ENCODE peak calls at places on chromosomes 2 and 18, in four cellular contexts. N is hippocampal formation, J is substantia nigra, I is OCI-LY7. V is an unnamed sample.
A peak's percentile ranks its signal among the peaks of the same experiment; 100 is the strongest.

GRCh38 chr2:153098073-153098472 is 379.7 kb downstream of the ARL6IP6 start:
- DNase-seq in I (no peak), J (no peak), N (no peak), V (no peak)

GRCh38 chr18:49812321-49813070 is 837 bp downstream of the ACAA2 start:
- DNase-seq in I (no peak), N (no peak), J (no peak), V (no peak)

GRCh38 chr2:12293868-12294267 is 422.9 kb upstream of the TRIB2 start:
- DNase-seq in I (no peak), J (no peak), N (no peak), V (no peak)

GRCh38 chr2:45170976-45171514 is 161.8 kb upstream of the SIX2 start:
- DNase-seq in J (no peak), I (no peak), N (no peak), V (no peak)

GRCh38 chr2:232632904-232633412 is 446 bp upstream of the EFHD1 start:
- DNase-seq in N (peak; percentile 88), I (no peak), J (peak; percentile 87), V (peak; percentile 83)

GRCh38 chr2:102703748-102704147 is 58.1 kb upstream of the TMEM182 start:
- DNase-seq in I (peak; percentile 7), N (no peak), J (peak; percentile 6), V (no peak)

GRCh38 chr2:218301176-218301819 is 9.0 kb upstream of the TMBIM1 start:
- DNase-seq in I (peak; percentile 95), N (peak; percentile 56), J (peak; percentile 85), V (peak; percentile 83)

GRCh38 chr18:53745986-53746385 is 478.5 kb downstream of the MBD2 start:
- DNase-seq in N (no peak), J (no peak), I (no peak), V (no peak)

GRCh38 chr2:54808642-54809041 is 85.2 kb downstream of the EML6 start:
- DNase-seq in I (no peak), J (no peak), N (no peak), V (no peak)

GRCh38 chr18:34965108-34965507 is 76.1 kb upstream of the MAPRE2 start:
- DNase-seq in I (no peak), N (no peak), J (no peak), V (no peak)

GRCh38 chr2:223562078-223562477 is 40.1 kb downstream of the SCG2 start:
- DNase-seq in N (no peak), I (no peak), J (no peak), V (no peak)

GRCh38 chr2:10864888-10865551 is 46.7 kb upstream of the KCNF1 start:
- DNase-seq in J (no peak), N (no peak), I (peak; percentile 22), V (no peak)

GRCh38 chr2:97005353-97005752 is 19.0 kb upstream of the FAM178B start:
- DNase-seq in J (no peak), N (no peak), I (peak; percentile 30), V (no peak)

GRCh38 chr2:16625759-16626158 is 39.9 kb downstream of the CYRIA start:
- DNase-seq in I (peak; percentile 83), J (no peak), N (no peak), V (no peak)

GRCh38 chr2:105443610-105444598 is 45.1 kb upstream of the FHL2 start:
- DNase-seq in I (no peak), J (no peak), N (no peak), V (no peak)

GRCh38 chr2:106839849-106840595 is 45.9 kb downstream of the ST6GAL2 start:
- DNase-seq in J (no peak), I (no peak), N (no peak), V (no peak)

GRCh38 chr2:41136966-41137494 is 685.1 kb upstream of the SLC8A1 start:
- DNase-seq in N (no peak), J (no peak), I (no peak), V (no peak)

GRCh38 chr2:176536739-176537138 is 267.5 kb downstream of the MTX2 start:
- DNase-seq in J (no peak), N (no peak), I (no peak), V (no peak)

GRCh38 chr2:144390424-144391020 is 129.4 kb downstream of the ZEB2 start:
- DNase-seq in I (no peak), J (no peak), N (no peak), V (no peak)

GRCh38 chr2:25159947-25160346 is 8.4 kb downstream of the POMC start:
- DNase-seq in J (no peak), N (no peak), I (no peak), V (no peak)

GRCh38 chr2:109378682-109379081 is 235.1 kb downstream of the SEPTIN10 start:
- DNase-seq in N (no peak), I (no peak), J (no peak), V (no peak)

GRCh38 chr2:44743473-44743872 is 198.0 kb upstream of the SIX3 start:
- DNase-seq in N (no peak), I (no peak), J (no peak), V (no peak)